ENCODE peak calls at places on chromosome 6, in six cellular contexts. A is H1, H is GM12878, D is HCT116, Q is K562, X is SK-N-SH. P is an unnamed sample.

GRCh38 chr6:169885831-169886230 is 134.4 kb downstream of the ERMARD start:
- DNase-seq in D (no peak), X (no peak), H (no peak), A (peak), Q (no peak), P (no peak)

GRCh38 chr6:43984442-43985321 is 142.6 kb downstream of the MRPL14 start:
- DNase-seq in D (no peak), Q (no peak), H (no peak), X (no peak), A (no peak), P (no peak)

GRCh38 chr6:129675669-129676472 is 34.1 kb downstream of the ARHGAP18 start:
- DNase-seq in Q (no peak), X (no peak), H (no peak), D (no peak), A (no peak), P (no peak)

GRCh38 chr6:14453712-14454466 is 336.3 kb downstream of the CD83 start:
- DNase-seq in H (no peak), Q (no peak), X (no peak), D (no peak), A (no peak), P (no peak)

GRCh38 chr6:158460602-158461092 is 99.2 kb upstream of the TMEM181 start:
- DNase-seq in Q (no peak), X (no peak), A (no peak), D (no peak), H (no peak), P (no peak)

GRCh38 chr6:14606353-14606752 is 488.8 kb downstream of the CD83 start:
- DNase-seq in D (no peak), X (no peak), Q (no peak), H (no peak), A (no peak), P (no peak)

GRCh38 chr6:14693301-14694192 is 552.3 kb upstream of the JARID2 start:
- DNase-seq in H (no peak), D (no peak), Q (no peak), X (peak), A (no peak), P (peak)

GRCh38 chr6:161422710-161423109 is 148.8 kb upstream of the AGPAT4 start:
- DNase-seq in Q (no peak), H (no peak), X (no peak), D (no peak), A (no peak), P (peak)

GRCh38 chr6:53888931-53889330 is 94.1 kb downstream of the LRRC1 start:
- DNase-seq in Q (no peak), D (no peak), H (no peak), X (no peak), A (no peak), P (no peak)

GRCh38 chr6:75563032-75563431 is 38.6 kb upstream of the SENP6 start:
- DNase-seq in X (peak), H (no peak), Q (peak), A (peak), D (peak), P (no peak)

GRCh38 chr6:99779631-99780555 is 173.3 kb downstream of the PRDM13 start:
- DNase-seq in H (no peak), D (no peak), Q (no peak), A (no peak), X (no peak), P (no peak)

GRCh38 chr6:154267508-154268106 is 89.0 kb downstream of the IPCEF1 start:
- DNase-seq in H (no peak), A (no peak), Q (no peak), X (no peak), D (no peak), P (no peak)
- TF ChIP-seq JUND in H (no peak), A (no peak), Q (no peak), X (no peak), D (no peak), P (no peak)

DNA sequence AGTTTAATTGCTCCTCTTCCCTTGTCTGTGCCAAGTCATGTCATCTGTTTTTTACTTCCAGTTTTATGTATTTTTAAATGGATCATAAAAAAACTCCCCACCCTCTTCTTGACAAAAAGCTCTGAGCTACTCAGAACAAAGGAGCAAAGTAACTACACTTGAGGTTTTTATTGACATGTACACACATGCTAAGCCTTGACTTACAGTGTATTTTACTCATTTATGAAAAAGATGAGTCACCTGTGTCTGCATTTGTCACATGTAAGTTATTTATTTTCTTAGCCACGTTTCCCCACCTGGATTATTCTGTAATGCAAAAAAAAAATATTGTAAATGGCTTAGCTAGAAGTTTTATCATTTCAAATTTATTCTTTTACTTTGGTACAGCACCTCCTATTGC is 628.8 kb upstream of the SLC35B3 start:
- DNase-seq in X (no peak), D (no peak), A (no peak), H (no peak), Q (no peak), P (no peak)
- TF ChIP-seq JUND in X (no peak), D (no peak), A (no peak), H (no peak), Q (no peak), P (no peak)

GRCh38 chr6:37972994-37973757 is 153.6 kb downstream of the ZFAND3 start:
- DNase-seq in H (no peak), D (no peak), X (no peak), Q (no peak), A (no peak), P (no peak)
- TF ChIP-seq JUND in H (no peak), D (no peak), X (no peak), Q (peak), A (no peak), P (no peak)

DNA sequence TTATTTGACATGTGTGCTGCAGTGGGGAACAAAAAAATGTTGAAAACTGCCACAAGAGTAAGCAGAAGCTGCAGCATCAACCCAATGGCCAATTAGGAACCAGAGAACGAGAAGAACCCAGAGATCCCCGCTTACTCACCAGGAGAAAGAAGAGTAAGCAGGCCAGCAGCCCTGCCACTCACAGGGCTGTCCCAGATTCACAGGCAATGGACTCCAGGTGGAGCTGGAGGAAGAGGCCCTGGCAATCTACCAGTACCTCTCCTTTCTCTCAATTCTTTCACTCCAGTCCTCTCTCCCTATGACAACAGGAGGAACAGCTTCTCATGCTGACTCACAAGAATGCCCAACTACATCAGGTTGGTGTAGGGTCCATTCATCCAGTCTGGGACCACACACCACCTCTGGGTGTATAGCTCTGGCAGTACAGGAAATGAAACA is 19.3 kb downstream of the KIF13A start:
- DNase-seq in Q (peak), H (no peak), X (no peak), A (no peak), D (no peak), P (no peak)
- TF ChIP-seq JUND in Q (no peak), H (no peak), X (no peak), A (no peak), D (no peak), P (no peak)

DNA sequence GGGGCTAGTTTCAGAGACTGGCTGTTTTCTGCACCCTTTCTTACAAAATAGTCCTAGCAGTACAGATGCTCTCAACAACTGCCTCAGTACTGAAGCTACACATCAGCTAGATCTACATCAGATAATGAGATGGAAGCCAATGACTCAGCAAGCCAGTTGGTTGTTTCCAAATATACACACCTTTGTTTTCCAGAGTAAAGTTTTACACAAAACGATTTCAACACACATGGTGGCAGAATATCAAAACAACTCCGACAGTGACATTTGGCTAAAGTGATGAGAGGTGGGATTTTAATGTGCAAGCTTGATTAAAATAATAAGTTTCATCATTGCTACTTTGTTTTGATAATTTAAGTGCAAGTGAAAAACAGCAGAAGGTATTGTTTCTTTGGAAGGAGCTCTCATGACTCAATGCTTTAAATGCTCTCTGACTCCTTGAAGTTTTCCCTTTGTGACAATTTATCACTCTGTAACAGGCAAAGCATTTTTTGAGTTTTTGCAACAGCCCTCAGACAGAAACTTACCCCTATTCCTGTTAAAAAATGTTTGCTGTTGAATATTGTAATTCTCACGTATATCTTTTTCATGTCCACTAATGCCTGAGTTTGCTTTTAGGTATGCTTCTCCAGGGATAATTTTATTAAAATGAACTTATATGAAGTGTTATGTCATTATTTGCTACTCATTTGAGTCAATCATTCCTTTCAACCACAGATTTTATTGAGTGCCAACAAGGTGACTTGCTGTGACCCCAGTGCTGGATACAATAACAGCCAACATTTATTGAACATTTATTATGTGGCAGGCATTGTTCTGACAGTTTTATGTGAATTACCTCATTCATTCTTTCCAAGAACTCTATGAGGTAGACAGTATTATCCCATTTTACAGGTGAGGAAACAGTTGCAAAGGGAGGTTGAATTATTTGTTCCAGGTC is 882.0 kb downstream of the TFAP2A start:
- DNase-seq in X (no peak), A (no peak), Q (no peak), D (no peak), H (no peak), P (peak)
- TF ChIP-seq JUND in X (no peak), A (no peak), Q (no peak), D (no peak), H (no peak), P (no peak)

GRCh38 chr6:167781066-167781767 is 45.5 kb upstream of the AFDN start:
- DNase-seq in H (no peak), A (no peak), D (no peak), X (no peak), Q (no peak), P (no peak)
- TF ChIP-seq JUND in H (no peak), A (no peak), D (no peak), X (no peak), Q (no peak), P (no peak)

DNA sequence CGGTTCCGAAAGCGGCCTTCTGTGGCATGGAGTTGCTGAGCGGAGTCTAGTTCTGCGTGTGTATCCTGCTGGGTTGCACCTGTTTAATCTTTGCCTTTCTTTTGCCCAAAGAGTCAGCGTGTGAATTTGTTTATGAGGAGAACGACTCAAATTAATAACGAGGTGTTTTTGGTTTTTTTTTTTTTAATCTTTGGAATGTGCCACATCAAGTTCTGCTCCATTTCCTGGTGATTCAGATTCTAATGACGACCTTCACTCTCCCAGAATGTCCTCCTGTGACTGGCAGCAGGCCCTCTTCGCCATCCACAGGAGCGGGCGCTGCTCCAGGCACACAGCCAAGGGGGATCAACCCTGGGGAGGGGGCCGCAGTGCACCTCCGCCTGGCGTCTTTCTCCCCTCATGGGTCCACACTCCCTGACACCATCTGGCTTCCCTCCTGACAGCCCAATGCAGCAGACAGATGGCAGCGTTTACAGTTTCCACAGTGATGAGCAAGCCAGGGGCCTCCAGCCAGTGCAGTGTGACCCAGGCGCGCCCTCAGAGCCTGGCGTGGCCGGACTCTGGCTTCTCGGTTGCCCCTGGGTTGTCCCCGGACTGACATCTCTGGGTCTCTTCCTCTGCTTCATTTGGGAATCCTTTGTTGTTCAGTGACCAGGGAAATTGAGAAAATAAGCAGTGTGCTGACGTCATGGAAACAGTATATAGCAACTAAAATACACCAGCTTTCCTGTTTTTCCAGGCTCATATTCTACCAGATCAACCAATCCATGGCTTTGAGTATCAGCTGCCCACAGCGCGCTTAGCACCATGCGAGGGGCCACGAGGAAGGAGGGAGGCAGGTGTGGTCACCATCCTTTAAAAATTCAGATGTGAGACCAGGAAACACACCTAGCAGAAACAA is 27.4 kb upstream of the AFDN start:
- DNase-seq in H (no peak), X (peak), A (peak), Q (no peak), D (no peak), P (no peak)
- TF ChIP-seq JUND in H (no peak), X (no peak), A (no peak), Q (no peak), D (no peak), P (no peak)

DNA sequence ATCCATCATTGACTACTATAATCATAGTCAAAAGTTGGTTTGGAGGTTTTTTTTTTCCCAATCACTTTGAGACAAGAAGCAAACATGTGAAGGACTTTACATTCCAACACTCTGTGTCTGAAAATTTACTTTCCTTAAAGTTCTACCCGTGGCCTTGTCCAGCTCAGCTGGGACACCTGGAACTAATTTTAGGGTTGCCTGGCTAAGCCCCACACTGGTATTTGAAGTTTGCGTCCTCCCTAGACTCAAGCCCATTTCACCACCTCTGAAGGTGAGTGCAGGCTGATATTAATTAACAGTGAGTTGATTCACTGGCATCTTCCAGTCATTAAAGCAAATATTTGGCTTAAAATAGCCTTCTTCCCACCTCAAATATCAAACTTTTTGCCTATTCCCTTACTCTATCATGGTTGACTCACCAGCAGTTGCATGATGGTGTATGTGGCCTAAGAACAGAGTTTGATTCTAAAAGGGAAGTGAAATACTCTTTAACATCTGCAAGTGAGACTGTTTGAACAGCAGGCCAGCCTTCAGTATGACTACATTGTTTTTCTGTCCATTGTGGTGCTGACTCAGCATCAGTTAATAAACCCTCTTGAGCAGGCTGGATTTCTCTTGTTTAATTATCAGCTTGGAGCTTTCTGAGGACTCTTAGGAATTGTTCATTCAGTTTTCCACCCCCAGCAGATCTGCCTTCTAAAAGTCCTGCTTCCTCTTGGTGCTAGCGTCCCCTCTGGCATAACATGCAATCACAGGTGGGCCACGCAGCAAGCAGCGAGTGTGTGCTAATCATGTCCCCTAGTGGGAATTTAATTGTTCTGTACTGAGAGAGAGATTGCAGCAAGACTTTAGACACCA is 1.8 kb upstream of the PRDM1 start:
- DNase-seq in D (peak), A (peak), X (no peak), H (peak), Q (peak), P (peak)
- TF ChIP-seq JUND in D (no peak), A (no peak), X (no peak), H (peak), Q (peak), P (no peak)

P was measured in T47D.